ENCODE peak calls at places on chromosome 16, in seven cellular contexts. C is A549, T is transverse colon, A is Peyer's patch, Q is epithelial cell of esophagus, N is heart left ventricle, V is stomach. S is an unnamed sample.

GRCh38 chr16:29804455-29805231 is 1.7 kb upstream of the MAZ start:
- DNase-seq in Q (no peak), C (no peak), A (peak), T (peak), V (peak), N (no peak), S (no peak)

GRCh38 chr16:14562691-14563491 is 67.2 kb downstream of the PARN start:
- DNase-seq in A (peak), C (peak), Q (peak), N (no peak), T (peak), V (peak), S (no peak)

GRCh38 chr16:56477096-56477878 is 25.9 kb downstream of the OGFOD1 start:
- DNase-seq in T (no peak), C (peak), A (no peak), N (no peak), V (no peak), Q (peak), S (peak)

GRCh38 chr16:48433849-48434530 is 48.8 kb upstream of the SIAH1 start:
- DNase-seq in N (no peak), C (no peak), V (no peak), A (no peak), Q (no peak), T (no peak), S (no peak)

GRCh38 chr16:80640316-80640715 is 99.5 kb downstream of the DYNLRB2 start:
- DNase-seq in V (no peak), A (no peak), Q (no peak), C (no peak), N (no peak), T (no peak), S (no peak)

GRCh38 chr16:25177831-25178688 is 38.7 kb upstream of the AQP8 start:
- DNase-seq in N (no peak), A (peak), T (peak), C (no peak), Q (no peak), V (no peak), S (no peak)

GRCh38 chr16:66619534-66620418 is 15.3 kb downstream of the CMTM3 start:
- DNase-seq in V (no peak), C (no peak), N (no peak), A (no peak), Q (peak), T (no peak), S (no peak)

GRCh38 chr16:17607624-17608023 is 136.9 kb upstream of the XYLT1 start:
- DNase-seq in C (no peak), A (no peak), Q (no peak), N (no peak), V (no peak), T (no peak), S (no peak)

GRCh38 chr16:80671281-80671849 is 130.6 kb downstream of the DYNLRB2 start:
- DNase-seq in V (no peak), T (no peak), A (no peak), N (no peak), Q (no peak), C (no peak), S (no peak)

GRCh38 chr16:78127130-78127529 is 27.7 kb downstream of the WWOX start:
- DNase-seq in C (no peak), A (no peak), N (no peak), T (no peak), Q (no peak), V (no peak), S (no peak)

GRCh38 chr16:1213796-1214372 is 11.2 kb downstream of the TPSG1 start:
- DNase-seq in T (no peak), Q (no peak), C (no peak), V (no peak), A (no peak), N (no peak), S (no peak)

GRCh38 chr16:89426736-89427525 is 63.4 kb downstream of the ANKRD11 start:
- DNase-seq in Q (no peak), A (no peak), V (no peak), C (no peak), T (no peak), N (no peak), S (no peak)

GRCh38 chr16:87996962-87997880 is 46.0 kb downstream of the BANP start:
- DNase-seq in Q (no peak), C (no peak), N (no peak), T (no peak), V (no peak), A (no peak), S (no peak)

GRCh38 chr16:87707097-87707496 is 58.7 kb downstream of the KLHDC4 start:
- DNase-seq in Q (no peak), V (no peak), C (no peak), A (no peak), T (no peak), N (no peak), S (no peak)

GRCh38 chr16:22813946-22814325 is at the start of gene HS3ST2:
- DNase-seq in A (no peak), Q (peak), N (peak), T (peak), C (no peak), V (no peak), S (no peak)

GRCh38 chr16:66927012-66927436 is 1.7 kb upstream of the RRAD start:
- DNase-seq in A (no peak), T (no peak), Q (peak), V (no peak), N (no peak), C (peak), S (peak)

GRCh38 chr16:48053346-48053745 is 102.4 kb downstream of the ABCC12 start:
- DNase-seq in A (no peak), Q (peak), V (no peak), N (no peak), C (no peak), T (no peak), S (no peak)

GRCh38 chr16:52251495-52251894 is 295.4 kb downstream of the TOX3 start:
- DNase-seq in T (no peak), N (no peak), A (no peak), C (no peak), V (no peak), Q (peak), S (no peak)

GRCh38 chr16:29645699-29646187 is 17.3 kb upstream of the SPN start:
- DNase-seq in Q (peak), V (no peak), N (no peak), T (no peak), C (peak), A (no peak), S (no peak)

GRCh38 chr16:814974-815373 is 14.4 kb upstream of the GNG13 start:
- DNase-seq in V (no peak), N (no peak), C (no peak), A (no peak), Q (no peak), T (no peak), S (peak)

GRCh38 chr16:4693956-4694663 is 748 bp downstream of the NUDT16L1 start:
- DNase-seq in C (no peak), N (peak), V (peak), Q (peak), T (peak), A (peak), S (no peak)

GRCh38 chr16:74761665-74762064 is 13.0 kb downstream of the FA2H start:
- DNase-seq in V (no peak), C (no peak), T (no peak), N (no peak), Q (no peak), A (no peak), S (no peak)

GRCh38 chr16:68779891-68780290 is 42.8 kb downstream of the CDH1 start:
- DNase-seq in Q (no peak), A (no peak), C (no peak), T (no peak), N (no peak), V (peak), S (no peak)

GRCh38 chr16:89357055-89357454 is 133.3 kb downstream of the ANKRD11 start:
- DNase-seq in V (no peak), A (peak), T (no peak), N (no peak), Q (peak), C (no peak), S (no peak)

GRCh38 chr16:49369638-49370219 is 3.9 kb upstream of the C16orf78 start:
- DNase-seq in A (no peak), T (no peak), C (no peak), V (no peak), Q (no peak), N (no peak), S (no peak)

GRCh38 chr16:8816967-8817662 is 19.5 kb downstream of the PMM2 start:
- DNase-seq in V (no peak), T (no peak), A (no peak), Q (no peak), C (no peak), N (no peak), S (no peak)

GRCh38 chr16:31504159-31504558 is 4.0 kb downstream of the RUSF1 start:
- DNase-seq in C (no peak), V (no peak), T (no peak), N (no peak), A (no peak), Q (no peak), S (no peak)

GRCh38 chr16:54928016-54928356 is 2.7 kb upstream of the IRX5 start:
- DNase-seq in T (no peak), Q (peak), A (no peak), V (no peak), C (peak), N (no peak), S (no peak)

GRCh38 chr16:22386976-22387375 is 12.6 kb upstream of the CDR2 start:
- DNase-seq in T (no peak), N (no peak), A (no peak), V (no peak), Q (no peak), C (no peak), S (peak)

GRCh38 chr16:11799509-11800384 is 2.7 kb upstream of the ZC3H7A start:
- DNase-seq in V (no peak), C (no peak), Q (no peak), N (no peak), T (no peak), A (no peak), S (no peak)

GRCh38 chr16:50467943-50468748 is 80.0 kb upstream of the NKD1 start:
- DNase-seq in N (no peak), V (peak), Q (no peak), T (peak), A (peak), C (no peak), S (no peak)

GRCh38 chr16:54361813-54362212 is 75.2 kb upstream of the IRX3 start:
- DNase-seq in T (no peak), Q (no peak), N (no peak), C (peak), A (no peak), V (no peak), S (no peak)

GRCh38 chr16:24491721-24492120 is 47.6 kb upstream of the RBBP6 start:
- DNase-seq in T (no peak), Q (peak), C (no peak), A (no peak), V (no peak), N (no peak), S (no peak)

GRCh38 chr16:87392823-87393679 is 915 bp downstream of the MAP1LC3B start:
- DNase-seq in A (peak), C (peak), N (peak), Q (peak), T (peak), V (peak), S (no peak)

GRCh38 chr16:74740795-74741304 is 33.8 kb downstream of the FA2H start:
- DNase-seq in V (peak), Q (peak), N (no peak), C (peak), T (peak), A (peak), S (no peak)

GRCh38 chr16:46627746-46628145 is 6.6 kb upstream of the SHCBP1 start:
- DNase-seq in A (no peak), Q (no peak), T (no peak), V (no peak), C (no peak), N (no peak), S (no peak)

GRCh38 chr16:85149776-85150175 is 37.5 kb upstream of the CIBAR2 start:
- DNase-seq in N (peak), A (no peak), C (no peak), V (peak), T (no peak), Q (no peak), S (no peak)

GRCh38 chr16:740764-741505 is at the start of gene CIAO3:
- DNase-seq in T (peak), C (peak), V (peak), A (peak), N (peak), Q (peak), S (peak)

GRCh38 chr16:80611171-80611929 is 70.6 kb downstream of the DYNLRB2 start:
- DNase-seq in N (no peak), Q (no peak), T (no peak), A (no peak), C (no peak), V (no peak), S (no peak)

GRCh38 chr16:23378256-23378655 is 74.7 kb downstream of the COG7 start:
- DNase-seq in T (no peak), C (no peak), N (no peak), Q (no peak), V (no peak), A (no peak), S (no peak)

DNA sequence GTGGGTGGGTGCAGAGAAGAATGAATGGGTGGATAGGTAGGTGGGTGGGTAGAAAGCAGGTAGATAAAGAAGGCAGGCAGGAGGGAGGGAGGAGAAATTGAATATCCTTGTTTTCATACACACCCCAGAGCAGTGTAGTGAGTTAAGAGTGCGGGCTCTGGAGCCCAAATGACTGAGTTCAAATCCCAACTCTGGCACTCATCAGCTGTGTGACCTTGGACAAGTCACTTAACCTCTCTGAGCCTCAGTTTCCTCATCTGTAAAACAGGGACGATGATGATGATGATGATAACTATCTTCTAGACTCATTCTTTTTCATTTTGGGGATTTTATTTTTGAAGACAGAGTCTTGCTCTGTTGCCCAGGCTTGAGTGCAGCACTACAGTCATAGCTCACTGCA is 2.0 kb upstream of the IL21R start:
- DNase-seq in N (no peak), Q (no peak), T (no peak), A (no peak), V (no peak), C (no peak), S (no peak)
- TF ChIP-seq CTCF in N (no peak), Q (no peak), T (no peak), A (no peak), V (no peak), C (no peak), S (no peak)

GRCh38 chr16:70700101-70701020 is 14.5 kb upstream of the MTSS2 start:
- DNase-seq in C (no peak), N (peak), Q (peak), T (no peak), V (no peak), A (no peak), S (no peak)
- H3K4me3 ChIP-seq in C (no peak), N (no peak), Q (no peak), T (no peak), V (no peak), A (no peak), S (no peak)

DNA sequence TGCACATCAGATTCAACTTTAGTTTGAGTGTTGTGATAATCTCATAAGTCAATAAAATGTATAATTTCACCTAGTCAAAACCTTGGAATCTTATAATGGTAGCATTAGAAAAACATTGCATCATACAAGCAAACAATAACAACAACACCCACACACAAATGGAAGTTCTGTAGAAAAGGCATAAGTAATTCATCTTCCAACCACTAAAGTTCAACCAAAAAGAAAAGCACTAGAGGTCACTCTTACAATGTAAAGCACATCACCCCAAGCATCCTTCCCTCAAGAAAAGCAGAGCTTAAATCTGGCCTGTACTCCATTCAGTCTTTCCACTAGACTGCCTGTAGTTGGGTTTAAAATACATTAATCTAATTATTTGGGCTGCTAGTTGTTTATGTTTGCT is 1.8 kb downstream of the CNTNAP4 start:
- DNase-seq in T (no peak), V (no peak), C (peak), N (no peak), Q (peak), A (no peak), S (no peak)
- TF ChIP-seq CTCF in T (no peak), V (no peak), C (peak), N (peak), Q (peak), A (no peak), S (no peak)

GRCh38 chr16:2501938-2502900 is 11.5 kb upstream of the ATP6V0C start:
- DNase-seq in V (no peak), C (no peak), Q (no peak), A (no peak), T (no peak), N (no peak), S (no peak)
- H3K4me3 ChIP-seq in V (no peak), C (no peak), Q (no peak), A (no peak), T (no peak), N (no peak), S (no peak)

S was measured in AG04449.